ENCODE peak calls at places on chromosome 11, in ten cellular contexts. W is H1, T is MM.1S, I is GM23248, X is PC-3, B is neural progenitor cell, R is fibroblast of lung, Y is PC-9, E is keratinocyte, S is HepG2. F is an unnamed sample.

GRCh38 chr11:102240502-102240901 is 76.8 kb upstream of the BIRC3 start:
- DNase-seq in E (no peak), R (peak), B (no peak), Y (no peak), T (no peak), S (no peak), X (peak), W (no peak), I (peak), F (no peak)

GRCh38 chr11:128468106-128468505 is 119.3 kb downstream of the ETS1 start:
- DNase-seq in W (no peak), R (no peak), Y (no peak), S (no peak), B (no peak), E (no peak), X (no peak), T (peak), I (peak), F (no peak)

GRCh38 chr11:132994038-132994502 is 538.2 kb downstream of the OPCML start:
- DNase-seq in W (no peak), R (peak), T (no peak), B (peak), E (no peak), X (no peak), S (no peak), I (peak), Y (no peak), F (no peak)

GRCh38 chr11:129295746-129296145 is 79.9 kb upstream of the BARX2 start:
- DNase-seq in B (no peak), T (no peak), I (peak), E (no peak), R (peak), Y (peak), X (no peak), W (no peak), S (no peak), F (no peak)

GRCh38 chr11:111793863-111794262 is 27.7 kb upstream of the PPP2R1B start:
- DNase-seq in R (peak), I (peak), B (no peak), T (no peak), E (peak), X (peak), W (no peak), Y (no peak), S (no peak), F (peak)

GRCh38 chr11:126444072-126444471 is 88.6 kb downstream of the ST3GAL4 start:
- DNase-seq in W (no peak), X (no peak), Y (no peak), T (no peak), I (peak), R (no peak), B (no peak), S (no peak), E (no peak), F (no peak)

GRCh38 chr11:118145285-118146227 is 7.1 kb downstream of the SCN4B start:
- DNase-seq in R (peak), T (peak), W (peak), E (peak), S (peak), Y (peak), X (peak), I (peak), B (peak), F (peak)

GRCh38 chr11:16881074-16881709 is 133.0 kb downstream of the PLEKHA7 start:
- DNase-seq in I (peak), R (peak), X (peak), T (peak), B (peak), S (no peak), W (no peak), Y (peak), E (no peak), F (peak)

GRCh38 chr11:105923814-105924213 is 98.2 kb downstream of the MSANTD4 start:
- DNase-seq in E (no peak), X (peak), Y (no peak), B (no peak), R (peak), I (peak), S (no peak), T (no peak), W (no peak), F (peak)

GRCh38 chr11:119051440-119052162 is 5.4 kb downstream of the HYOU1 start:
- DNase-seq in B (no peak), X (no peak), R (no peak), Y (no peak), T (no peak), W (no peak), S (no peak), E (no peak), I (no peak), F (no peak)

GRCh38 chr11:119788911-119789560 is 60.0 kb upstream of the NECTIN1 start:
- DNase-seq in E (no peak), W (no peak), R (no peak), I (no peak), X (no peak), B (no peak), T (no peak), Y (no peak), S (no peak), F (no peak)

GRCh38 chr11:96254087-96254486 is 88.9 kb downstream of the MAML2 start:
- DNase-seq in E (no peak), S (peak), W (no peak), X (no peak), I (peak), Y (no peak), B (no peak), T (peak), R (peak), F (peak)

GRCh38 chr11:103433380-103433779 is 324.2 kb downstream of the DYNC2H1 start:
- DNase-seq in S (no peak), Y (no peak), R (peak), W (no peak), B (no peak), I (peak), E (no peak), T (no peak), X (peak), F (peak)

GRCh38 chr11:43574949-43575915 is 105.3 kb upstream of the HSD17B12 start:
- DNase-seq in Y (no peak), S (no peak), R (peak), X (no peak), W (no peak), B (peak), I (peak), E (no peak), T (no peak), F (no peak)
- TF ChIP-seq EZH2 in Y (no peak), S (no peak), R (peak), X (no peak), W (peak), B (peak), I (no peak), E (peak), T (no peak), F (peak)

GRCh38 chr11:2868604-2869526 is 16.7 kb downstream of the CDKN1C start:
- DNase-seq in T (no peak), I (no peak), X (no peak), E (no peak), R (no peak), S (no peak), B (peak), Y (no peak), W (no peak), F (no peak)
- TF ChIP-seq EZH2 in T (no peak), I (peak), X (no peak), E (peak), R (no peak), S (no peak), B (peak), Y (no peak), W (peak), F (no peak)

GRCh38 chr11:32438883-32439487 is 3.6 kb upstream of the WT1 start:
- DNase-seq in S (no peak), I (no peak), T (no peak), W (no peak), R (no peak), X (no peak), E (no peak), B (peak), Y (no peak), F (no peak)

GRCh38 chr11:32436751-32437405 is 1.5 kb upstream of the WT1 start:
- DNase-seq in W (no peak), E (no peak), X (no peak), B (peak), Y (no peak), R (no peak), T (no peak), I (no peak), S (no peak), F (no peak)

GRCh38 chr11:32439488-32440210 is 4.3 kb upstream of the WT1 start:
- DNase-seq in E (no peak), B (peak), W (no peak), T (no peak), I (no peak), S (no peak), R (no peak), X (no peak), Y (no peak), F (no peak)

GRCh38 chr11:32437406-32438345 is 2.3 kb upstream of the WT1 start:
- DNase-seq in Y (no peak), X (no peak), B (peak), S (no peak), T (no peak), W (no peak), I (no peak), E (no peak), R (no peak), F (no peak)

DNA sequence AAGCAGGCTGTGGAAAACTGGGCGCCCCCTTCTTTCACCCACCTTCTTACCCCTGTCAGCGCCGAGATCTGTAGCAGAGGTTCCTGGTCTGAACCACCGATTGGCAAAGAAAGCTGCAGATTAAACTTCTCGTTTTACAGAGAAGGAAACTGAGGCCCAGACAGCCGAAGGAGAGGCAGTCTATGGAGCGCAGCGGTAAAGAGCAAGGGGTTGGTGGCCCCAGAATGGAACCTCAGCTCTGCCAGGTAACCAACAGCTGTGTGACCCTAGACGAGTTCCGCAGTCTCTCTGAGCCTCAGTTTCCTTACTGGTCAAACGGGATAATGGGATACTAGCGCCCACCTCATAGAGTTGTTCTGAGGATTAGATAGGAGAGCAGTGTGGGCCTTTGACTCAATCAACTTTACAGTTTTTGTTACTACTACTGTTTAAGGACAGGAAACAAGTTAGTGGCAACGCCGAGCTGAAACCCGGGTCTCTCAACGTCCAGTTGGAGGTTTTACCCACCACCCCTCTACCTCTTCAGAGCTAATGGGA is 3.1 kb upstream of the WT1 start:
- DNase-seq in E (no peak), S (no peak), R (no peak), X (no peak), T (no peak), I (no peak), W (no peak), B (peak), Y (no peak), F (no peak)
- TF ChIP-seq EZH2 in E (peak), S (no peak), R (no peak), X (no peak), T (no peak), I (peak), W (no peak), B (peak), Y (no peak), F (no peak)

DNA sequence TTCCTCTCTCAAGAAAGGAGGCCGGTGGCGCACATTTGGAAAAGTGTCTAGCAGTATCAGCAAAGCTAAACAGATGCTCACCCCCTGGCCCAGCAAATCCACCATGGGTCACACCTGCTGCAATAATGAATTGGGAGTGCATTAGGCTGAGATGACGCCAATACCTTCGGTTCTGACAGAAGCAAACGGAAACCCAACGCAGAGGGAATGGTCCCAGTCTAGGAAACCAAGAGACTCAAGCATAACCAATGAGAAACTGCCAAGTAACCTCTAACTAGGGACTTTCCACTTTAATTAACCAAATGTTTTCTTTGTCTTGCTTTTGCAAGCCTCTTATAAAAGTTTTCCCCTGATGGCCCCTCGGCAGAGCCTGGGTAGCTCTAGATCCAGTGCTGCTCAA is 64.2 kb upstream of the SLC22A12 start:
- DNase-seq in B (no peak), X (no peak), T (no peak), Y (no peak), S (no peak), W (no peak), E (no peak), I (no peak), R (no peak), F (no peak)
- TF ChIP-seq EZH2 in B (no peak), X (no peak), T (no peak), Y (no peak), S (no peak), W (no peak), E (no peak), I (no peak), R (no peak), F (no peak)

GRCh38 chr11:28009383-28009782 is 98.6 kb downstream of the KIF18A start:
- DNase-seq in R (peak), S (no peak), E (no peak), B (no peak), I (peak), X (peak), W (no peak), Y (no peak), T (no peak), F (peak)

GRCh38 chr11:27998552-27998951 is 109.4 kb downstream of the KIF18A start:
- DNase-seq in R (no peak), S (no peak), W (no peak), T (no peak), I (no peak), Y (no peak), X (no peak), B (no peak), E (no peak), F (peak)

DNA sequence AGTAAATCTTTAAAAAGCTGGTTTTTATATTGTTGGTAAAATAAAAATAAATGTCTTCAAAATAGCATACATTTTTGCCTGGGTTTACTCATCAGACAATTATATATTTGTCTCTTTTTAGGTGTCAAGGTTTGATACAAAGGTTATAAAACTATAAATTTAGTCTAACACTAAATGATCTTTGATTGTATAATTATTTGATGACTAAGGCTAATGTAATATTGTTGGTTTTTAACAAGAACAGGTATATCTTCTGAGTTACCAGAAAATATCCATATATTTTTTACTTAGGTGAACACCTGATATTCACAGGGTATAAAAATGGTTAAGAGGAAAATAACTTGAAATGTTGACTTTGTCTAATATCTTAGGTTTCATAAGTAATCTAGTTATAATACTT is 104.3 kb downstream of the KIF18A start:
- DNase-seq in W (no peak), R (no peak), Y (no peak), X (no peak), T (no peak), S (no peak), I (no peak), E (no peak), B (no peak), F (no peak)
- TF ChIP-seq EZH2 in W (no peak), R (no peak), Y (no peak), X (no peak), T (no peak), S (no peak), I (no peak), E (no peak), B (no peak), F (no peak)

GRCh38 chr11:31802990-31803812 is 7.9 kb downstream of the PAX6 start:
- DNase-seq in X (no peak), I (no peak), Y (no peak), W (no peak), R (peak), T (no peak), S (no peak), B (peak), E (no peak), F (no peak)
- TF ChIP-seq EZH2 in X (no peak), I (peak), Y (no peak), W (peak), R (peak), T (no peak), S (no peak), B (peak), E (peak), F (peak)

GRCh38 chr11:2306971-2307732 is 5.3 kb downstream of the TSPAN32 start:
- DNase-seq in R (peak), T (no peak), S (no peak), Y (no peak), B (no peak), E (no peak), I (peak), W (no peak), X (no peak), F (no peak)

GRCh38 chr11:2304156-2305139 is 2.6 kb downstream of the TSPAN32 start:
- DNase-seq in T (no peak), W (no peak), I (no peak), Y (no peak), R (no peak), B (no peak), S (no peak), E (no peak), X (no peak), F (no peak)

GRCh38 chr11:2305140-2305861 is 3.5 kb downstream of the TSPAN32 start:
- DNase-seq in E (no peak), R (peak), S (peak), I (peak), B (peak), Y (peak), W (peak), X (peak), T (peak), F (peak)

GRCh38 chr11:2307733-2308331 is 6.0 kb downstream of the TSPAN32 start:
- DNase-seq in B (no peak), Y (no peak), X (no peak), S (no peak), E (no peak), T (no peak), R (no peak), I (no peak), W (no peak), F (no peak)

GRCh38 chr11:2305862-2306823 is 4.3 kb downstream of the TSPAN32 start:
- DNase-seq in X (no peak), I (peak), W (no peak), R (peak), Y (no peak), B (no peak), S (no peak), T (no peak), E (no peak), F (no peak)
- TF ChIP-seq EZH2 in X (no peak), I (no peak), W (no peak), R (no peak), Y (no peak), B (no peak), S (no peak), T (no peak), E (no peak), F (no peak)

GRCh38 chr11:33864479-33864878 is 27.4 kb downstream of the LMO2 start:
- DNase-seq in X (no peak), E (no peak), I (no peak), S (no peak), B (no peak), T (no peak), R (no peak), W (no peak), Y (no peak), F (no peak)

GRCh38 chr11:33868646-33869461 is 23.0 kb downstream of the LMO2 start:
- DNase-seq in I (peak), R (no peak), T (no peak), S (no peak), W (no peak), E (no peak), Y (no peak), B (peak), X (no peak), F (no peak)

GRCh38 chr11:33869511-33870422 is 22.1 kb downstream of the LMO2 start:
- DNase-seq in S (no peak), X (peak), Y (peak), B (peak), I (peak), E (no peak), T (peak), R (peak), W (no peak), F (peak)

GRCh38 chr11:33867566-33867965 is 24.3 kb downstream of the LMO2 start:
- DNase-seq in T (no peak), Y (no peak), R (no peak), E (no peak), I (no peak), S (no peak), B (no peak), W (no peak), X (no peak), F (no peak)

DNA sequence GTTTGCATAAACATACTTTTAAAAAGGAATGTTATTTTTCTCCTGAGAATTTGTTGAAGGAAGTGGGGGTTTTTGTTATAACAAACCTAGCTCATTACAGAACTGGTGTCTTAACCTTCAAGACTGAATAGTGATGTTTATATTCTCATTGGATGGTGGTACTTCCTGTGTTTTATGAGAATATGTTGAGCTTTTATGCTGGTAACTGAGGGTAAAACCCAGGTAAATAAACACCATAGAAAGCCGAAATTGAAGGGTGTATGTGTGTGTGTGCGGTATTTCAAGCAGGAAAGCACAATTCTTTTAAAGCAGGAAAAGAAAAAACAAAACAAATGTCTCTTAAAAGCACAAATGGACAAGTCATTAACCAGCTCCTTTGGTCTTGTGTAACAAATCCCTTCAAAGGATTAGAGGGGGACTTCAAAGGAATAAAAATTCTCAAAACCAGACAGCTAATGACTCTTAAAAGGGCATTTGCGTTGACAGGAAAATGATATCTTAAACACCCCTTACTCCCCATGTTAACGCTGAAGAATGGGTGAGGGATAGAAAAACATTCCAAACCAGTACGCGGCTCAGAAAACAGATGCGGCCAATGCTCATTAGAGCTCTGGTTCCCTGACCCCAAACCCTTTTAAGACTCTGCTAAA is 23.8 kb downstream of the LMO2 start:
- DNase-seq in E (no peak), Y (no peak), W (no peak), B (peak), X (no peak), R (no peak), I (no peak), S (no peak), T (no peak), F (no peak)
- TF ChIP-seq EZH2 in E (peak), Y (no peak), W (no peak), B (no peak), X (no peak), R (no peak), I (peak), S (no peak), T (no peak), F (no peak)

GRCh38 chr11:7251487-7251835 is 243 bp upstream of the SYT9 start:
- DNase-seq in E (no peak), X (no peak), R (no peak), I (no peak), B (no peak), W (no peak), Y (no peak), T (no peak), S (no peak), F (no peak)
- TF ChIP-seq EZH2 in E (no peak), X (no peak), R (no peak), I (no peak), B (peak), W (no peak), Y (no peak), T (no peak), S (no peak), F (no peak)

GRCh38 chr11:69702769-69703510 is 882 bp downstream of the FGF19 start:
- DNase-seq in T (no peak), B (peak), W (no peak), Y (no peak), S (no peak), E (no peak), I (no peak), R (no peak), X (no peak), F (no peak)
- TF ChIP-seq EZH2 in T (no peak), B (peak), W (peak), Y (no peak), S (no peak), E (peak), I (peak), R (peak), X (no peak), F (no peak)

F was measured in mammary epithelial cell.